ENCODE peak calls at places on chromosomes 7 and 10, in eight cellular contexts. F is astrocyte, H is brain microvascular endothelial cell, N is psoas muscle, L is PC-9, K is hepatocyte, G is fibroblast of lung, E is endothelial cell. C is an unnamed sample.

GRCh38 chr7:28364082-28364481 is 48.2 kb upstream of the CREB5 start:
- DNase-seq in L (peak; percentile 25), G (no peak), E (no peak), K (no peak), F (no peak), H (no peak), N (no peak), C (no peak)

GRCh38 chr7:50315739-50316671 is 11.5 kb downstream of the IKZF1 start:
- DNase-seq in N (no peak), G (no peak), K (no peak), H (no peak), L (no peak), F (no peak), E (no peak), C (peak; percentile 50)

GRCh38 chr10:97038688-97039087 is 147.1 kb downstream of the SLIT1 start:
- DNase-seq in E (no peak), K (no peak), L (no peak), H (no peak), N (no peak), F (no peak), G (no peak), C (no peak)

GRCh38 chr7:154911862-154912261 is 91.1 kb downstream of the PAXIP1 start:
- DNase-seq in E (no peak), K (no peak), F (no peak), G (no peak), L (no peak), N (no peak), H (no peak), C (no peak)

GRCh38 chr10:28996947-28997551 is 291.8 kb upstream of the LYZL1 start:
- DNase-seq in E (no peak), K (no peak), G (peak; percentile 37), N (no peak), L (no peak), F (no peak), H (no peak), C (no peak)

GRCh38 chr7:54689394-54690058 is 69.5 kb downstream of the SEC61G start:
- DNase-seq in K (no peak), G (no peak), F (no peak), N (no peak), E (no peak), L (no peak), H (no peak), C (no peak)

GRCh38 chr10:5956146-5956914 is 21.0 kb downstream of the IL15RA start:
- DNase-seq in K (no peak), E (no peak), G (no peak), N (no peak), F (no peak), L (no peak), H (no peak), C (no peak)

GRCh38 chr10:114255227-114255626 is 16.2 kb downstream of the VWA2 start:
- DNase-seq in K (no peak), G (no peak), E (no peak), N (no peak), F (no peak), H (no peak), L (no peak), C (no peak)

GRCh38 chr10:57694956-57695605 is 572.6 kb downstream of the IPMK start:
- DNase-seq in H (peak; percentile 5), L (no peak), F (peak; percentile 36), N (no peak), G (peak; percentile 45), E (no peak), K (no peak), C (no peak)

GRCh38 chr10:21056461-21056860 is 159.3 kb upstream of the NEBL start:
- DNase-seq in E (no peak), F (no peak), H (no peak), L (no peak), N (no peak), G (no peak), K (no peak), C (no peak)

GRCh38 chr7:22563621-22564241 is 63.7 kb upstream of the STEAP1B start:
- DNase-seq in H (peak; percentile 31), E (no peak), L (peak; percentile 86), G (peak; percentile 74), K (no peak), N (no peak), F (peak; percentile 62), C (peak; percentile 37)

GRCh38 chr10:6400331-6400730 is 179.7 kb downstream of the PRKCQ start:
- DNase-seq in L (no peak), H (no peak), F (no peak), K (no peak), E (no peak), N (no peak), G (no peak), C (no peak)

GRCh38 chr7:100604078-100604975 is 2.2 kb downstream of the PCOLCE start:
- DNase-seq in H (peak; percentile 33), L (peak; percentile 54), N (peak; percentile 86), G (peak; percentile 71), E (peak; percentile 70), F (no peak), K (peak; percentile 87), C (peak; percentile 87)

GRCh38 chr10:99341860-99342517 is 12.8 kb downstream of the CNNM1 start:
- DNase-seq in L (no peak), N (no peak), F (peak; percentile 49), G (peak; percentile 60), K (no peak), H (no peak), E (no peak), C (no peak)

GRCh38 chr10:101126684-101127628 is 4.1 kb upstream of the TLX1 start:
- DNase-seq in K (no peak), L (no peak), E (no peak), G (no peak), N (peak; percentile 6), F (no peak), H (no peak), C (no peak)

GRCh38 chr10:87696922-87697714 is 37.4 kb downstream of the PAPSS2 start:
- DNase-seq in G (no peak), N (no peak), H (no peak), F (no peak), L (no peak), E (no peak), K (no peak), C (no peak)
- TF ChIP-seq CTCF in G (no peak), N (no peak), H (no peak), F (no peak), L (no peak), E (no peak), K (no peak), C (no peak)

GRCh38 chr10:26157734-26158133 is 58.8 kb upstream of the GAD2 start:
- DNase-seq in N (no peak), F (no peak), K (no peak), G (no peak), H (no peak), L (no peak), E (peak; percentile 19), C (no peak)
- TF ChIP-seq CTCF in N (no peak), F (no peak), K (no peak), G (no peak), H (no peak), L (no peak), E (no peak), C (no peak)

GRCh38 chr7:104358743-104359142 is 30.3 kb downstream of the LHFPL3 start:
- DNase-seq in G (no peak), L (no peak), K (no peak), H (no peak), F (no peak), N (no peak), E (no peak), C (no peak)
- TF ChIP-seq CTCF in G (no peak), L (no peak), K (no peak), H (no peak), F (no peak), N (no peak), E (no peak), C (no peak)

DNA sequence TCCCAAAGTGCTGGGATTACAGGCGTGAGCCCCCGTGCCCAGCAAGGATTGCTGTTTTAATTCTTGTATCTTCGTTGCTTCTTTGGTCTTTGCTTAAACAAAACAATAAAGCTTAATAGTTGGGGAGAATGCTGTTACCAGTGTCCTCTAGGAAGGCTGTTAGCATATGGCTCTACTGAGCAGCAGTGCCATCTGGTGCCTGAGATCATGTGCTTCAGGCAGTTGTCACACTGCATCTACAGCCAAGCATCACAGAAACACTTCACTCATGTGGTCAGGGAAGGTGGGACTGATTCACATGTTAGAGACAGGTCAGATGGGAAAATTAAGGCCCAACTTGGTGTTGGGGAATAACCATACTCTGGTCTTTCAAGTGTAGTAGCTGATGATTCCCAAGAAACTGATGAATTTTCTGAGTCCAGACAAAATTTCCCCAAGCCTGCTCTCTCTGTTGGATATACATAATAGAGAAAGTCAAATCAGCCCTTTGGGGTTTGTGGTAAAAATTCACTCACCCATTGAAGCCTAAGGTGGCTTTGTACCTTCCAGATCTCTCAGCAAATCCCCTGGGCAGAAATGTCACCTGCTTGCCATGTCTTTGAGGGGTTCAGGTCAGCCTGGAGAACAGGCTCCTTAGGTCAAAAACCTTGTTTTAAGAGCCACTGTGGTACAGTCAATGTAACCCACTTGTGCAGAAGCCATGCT is 28.4 kb downstream of the UBE2D4 start:
- DNase-seq in G (peak; percentile 58), L (peak; percentile 70), N (no peak), F (peak; percentile 44), K (peak; percentile 57), E (peak; percentile 20), H (peak; percentile 74), C (peak; percentile 50)
- TF ChIP-seq CTCF in G (peak; percentile 62), L (peak; percentile 84), N (peak; percentile 38), F (peak; percentile 68), K (peak; percentile 54), E (no peak), H (peak; percentile 78), C (no peak)

GRCh38 chr10:116030576-116030975 is 242.4 kb downstream of the GFRA1 start:
- DNase-seq in L (no peak), E (no peak), F (no peak), G (no peak), K (peak; percentile 14), H (no peak), N (no peak), C (no peak)

GRCh38 chr10:116024479-116024878 is 248.5 kb downstream of the GFRA1 start:
- DNase-seq in G (no peak), K (no peak), H (no peak), F (no peak), L (no peak), N (no peak), E (no peak), C (no peak)

GRCh38 chr10:116029826-116030225 is 243.2 kb downstream of the GFRA1 start:
- DNase-seq in H (no peak), K (peak; percentile 18), N (no peak), E (no peak), F (no peak), L (no peak), G (no peak), C (no peak)

GRCh38 chr10:116027355-116027754 is 245.7 kb downstream of the GFRA1 start:
- DNase-seq in G (no peak), L (no peak), N (no peak), K (no peak), E (no peak), F (no peak), H (no peak), C (no peak)

GRCh38 chr10:116026315-116026714 is 246.7 kb downstream of the GFRA1 start:
- DNase-seq in H (no peak), G (no peak), F (no peak), N (no peak), L (no peak), K (no peak), E (no peak), C (no peak)
- TF ChIP-seq CTCF in H (peak; percentile 46), G (no peak), F (no peak), N (no peak), L (no peak), K (no peak), E (no peak), C (no peak)